ENCODE peak calls at places on chromosome 1, in four cellular contexts. C, M, B and T are unnamed samples.

GRCh38 chr1:160206421-160207117 is 1.4 kb downstream of the PEA15 start:
- DNase-seq in C (no peak), M (no peak), B (no peak), T (no peak)

GRCh38 chr1:211135342-211135950 is 1.5 kb upstream of the KCNH1 start:
- DNase-seq in C (no peak), M (peak), B (peak), T (peak)

GRCh38 chr1:12678350-12678749 is 34.5 kb downstream of the AADACL4 start:
- DNase-seq in C (no peak), M (no peak), B (no peak), T (no peak)

GRCh38 chr1:31669786-31670582 is 25.3 kb upstream of the PEF1 start:
- DNase-seq in C (no peak), M (no peak), B (no peak), T (no peak)

GRCh38 chr1:114695430-114696093 is at the start of gene AMPD1:
- DNase-seq in C (no peak), M (no peak), B (no peak), T (no peak)

GRCh38 chr1:67945733-67946374 is 104.6 kb downstream of the DIRAS3 start:
- DNase-seq in C (no peak), M (no peak), B (no peak), T (no peak)

GRCh38 chr1:167516404-167517388 is 1.6 kb downstream of the CD247 start:
- DNase-seq in C (no peak), M (no peak), B (no peak), T (no peak)

GRCh38 chr1:110118636-110119396 is 6.6 kb downstream of the UBL4B start:
- DNase-seq in C (no peak), M (no peak), B (no peak), T (no peak)

GRCh38 chr1:177976596-177976995 is 6.7 kb upstream of the SEC16B start:
- DNase-seq in C (no peak), M (no peak), B (no peak), T (no peak)

GRCh38 chr1:115337276-115337632 is 795 bp downstream of the NGF start:
- DNase-seq in C (no peak), M (no peak), B (no peak), T (no peak)

GRCh38 chr1:67469431-67469830 is 39.2 kb upstream of the SERBP1 start:
- DNase-seq in C (no peak), M (no peak), B (no peak), T (no peak)

GRCh38 chr1:109275706-109276345 is 7.1 kb downstream of the PSRC1 start:
- DNase-seq in C (no peak), M (no peak), B (peak), T (no peak)

GRCh38 chr1:226702318-226702956 is 36.6 kb downstream of the ITPKB start:
- DNase-seq in C (no peak), M (no peak), B (no peak), T (no peak)
- TF ChIP-seq SP1 in C (no peak), M (no peak), B (no peak), T (no peak)

GRCh38 chr1:62070384-62071011 is 124.2 kb upstream of the L1TD1 start:
- DNase-seq in C (no peak), M (no peak), B (no peak), T (peak)
- TF ChIP-seq SUZ12 in C (no peak), M (no peak), B (no peak), T (no peak)

GRCh38 chr1:6389971-6390370 is 3.6 kb downstream of the ACOT7 start:
- DNase-seq in C (no peak), M (no peak), B (no peak), T (no peak)

GRCh38 chr1:6386371-6386949 is 7.1 kb downstream of the ACOT7 start:
- DNase-seq in C (no peak), M (no peak), B (no peak), T (no peak)

GRCh38 chr1:6384135-6384534 is 9.4 kb downstream of the ACOT7 start:
- DNase-seq in C (no peak), M (no peak), B (no peak), T (no peak)

GRCh38 chr1:6384962-6385672 is 8.4 kb downstream of the ACOT7 start:
- DNase-seq in C (no peak), M (no peak), B (no peak), T (no peak)

DNA sequence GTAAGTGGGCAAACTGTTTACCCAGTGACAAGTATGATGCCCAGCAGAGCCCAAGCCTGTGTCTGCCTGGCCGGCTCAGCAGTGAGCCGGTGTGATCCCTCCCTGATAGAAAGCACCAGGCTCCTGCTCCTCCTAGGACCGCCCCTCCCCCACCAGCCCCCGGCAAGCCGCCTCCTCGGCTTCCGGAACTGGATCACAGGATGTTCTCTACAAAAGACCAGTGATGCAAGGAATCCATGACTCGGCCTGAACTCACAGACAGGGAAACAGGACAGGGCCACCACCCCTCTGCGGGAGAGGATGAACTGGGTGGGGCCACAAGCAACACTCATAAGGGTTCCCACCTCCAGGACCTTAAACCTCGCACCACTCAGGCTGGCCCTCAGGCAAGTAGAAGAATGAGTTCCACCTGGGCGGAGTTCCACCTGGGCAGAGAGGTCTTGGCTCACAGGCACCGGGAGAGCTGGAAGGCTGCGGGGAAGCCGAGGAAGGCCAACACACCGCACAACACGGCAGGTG is 7.8 kb downstream of the ACOT7 start:
- DNase-seq in C (peak), M (no peak), B (no peak), T (no peak)
- TF ChIP-seq SP1 in C (peak), M (no peak), B (no peak), T (no peak)

GRCh38 chr1:7121622-7121988 is 336.4 kb downstream of the CAMTA1 start:
- DNase-seq in C (no peak), M (no peak), B (no peak), T (no peak)
- TF ChIP-seq SUZ12 in C (no peak), M (no peak), B (no peak), T (no peak)

DNA sequence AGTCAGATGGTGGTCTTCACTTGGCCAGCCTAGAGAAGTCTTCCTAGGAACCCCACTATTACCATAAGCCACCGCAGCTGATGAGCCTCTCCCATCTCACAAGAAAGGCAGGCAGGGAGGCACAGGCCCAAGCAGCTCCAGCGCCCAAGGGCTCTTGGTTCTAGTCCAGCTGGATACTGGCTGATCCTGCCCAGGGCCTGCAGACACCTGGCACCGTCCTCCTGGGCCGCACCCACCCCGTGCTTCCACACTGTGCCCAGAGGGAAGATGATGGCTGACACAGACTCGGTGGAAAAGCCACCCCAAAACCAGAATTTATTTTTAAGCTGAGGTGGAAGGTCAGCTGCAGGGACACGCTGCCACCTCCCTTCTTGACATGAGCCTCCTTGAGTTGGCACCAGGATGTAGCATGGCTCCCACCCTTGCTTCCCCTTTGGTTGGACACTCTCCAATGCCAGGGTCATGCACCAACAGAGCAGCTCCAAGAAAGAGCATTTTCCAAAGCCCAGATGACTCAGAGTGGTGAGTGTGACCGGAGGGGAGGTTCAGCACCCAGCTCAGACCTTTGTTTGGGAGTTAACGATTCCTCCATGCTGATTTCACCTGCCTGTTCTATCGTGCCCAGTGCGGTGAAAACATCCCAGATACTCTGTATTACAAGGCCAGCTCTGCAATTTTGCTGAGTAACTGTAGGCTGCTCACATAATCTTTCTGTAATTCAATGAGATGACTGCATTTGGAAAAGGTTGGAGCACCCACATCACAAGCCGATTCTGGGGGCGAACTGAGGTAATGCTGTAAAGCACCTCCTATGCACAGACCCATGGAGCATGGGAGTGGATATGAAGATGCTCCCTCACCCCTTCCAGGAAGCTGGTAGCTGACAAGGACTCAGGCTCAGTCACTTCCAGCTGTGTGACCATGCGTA is 63.1 kb upstream of the SLC2A1 start:
- DNase-seq in C (no peak), M (no peak), B (no peak), T (no peak)
- TF ChIP-seq SP1 in C (no peak), M (no peak), B (no peak), T (no peak)

DNA sequence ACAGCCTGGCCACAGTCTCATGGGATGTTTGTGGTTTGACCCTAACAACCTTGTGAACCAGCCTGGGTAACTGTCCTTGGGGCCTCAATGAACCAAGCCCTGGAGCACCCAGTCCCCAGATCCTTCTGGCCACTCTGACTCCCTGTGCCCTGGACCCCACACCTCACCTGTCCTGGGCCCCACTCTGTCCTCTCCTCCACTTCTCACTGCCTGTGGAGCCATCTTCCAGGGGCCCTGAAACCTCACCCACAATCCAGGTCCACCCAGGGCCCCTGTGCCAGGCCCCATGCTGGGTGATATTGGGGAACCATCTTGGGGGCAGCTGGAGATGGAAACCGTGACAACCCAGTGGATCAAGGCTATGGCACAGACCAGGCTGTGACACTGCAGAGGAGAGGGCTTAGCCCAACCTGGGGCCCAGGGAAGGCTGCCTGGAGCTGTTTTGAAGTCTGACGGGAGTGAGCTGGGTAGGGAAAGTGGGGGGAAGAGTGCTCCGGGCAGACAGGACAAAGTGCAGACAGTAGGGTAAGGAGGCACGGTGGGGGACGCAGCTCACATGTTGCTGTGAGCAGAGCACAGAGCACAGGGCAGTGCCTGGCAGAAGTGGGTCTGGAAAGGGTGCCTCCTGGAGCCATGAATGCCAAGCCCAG is 12.0 kb upstream of the LRP8 start:
- DNase-seq in C (no peak), M (no peak), B (no peak), T (no peak)
- TF ChIP-seq SUZ12 in C (no peak), M (no peak), B (no peak), T (no peak)

GRCh38 chr1:47104816-47105215 is 32.4 kb upstream of the CYP4A22 start:
- DNase-seq in C (no peak), M (no peak), B (no peak), T (no peak)
- TF ChIP-seq SP1 in C (no peak), M (no peak), B (no peak), T (no peak)

GRCh38 chr1:83029916-83030315 is 969.0 kb downstream of the TTLL7 start:
- DNase-seq in C (no peak), M (no peak), B (no peak), T (no peak)
- TF ChIP-seq SUZ12 in C (no peak), M (no peak), B (no peak), T (no peak)

GRCh38 chr1:158043232-158043631 is 49.8 kb downstream of the KIRREL1 start:
- DNase-seq in C (no peak), M (no peak), B (no peak), T (no peak)
- TF ChIP-seq SP1 in C (no peak), M (no peak), B (no peak), T (no peak)